ENCODE peak calls at places on chromosomes 7 and 10, in five cellular contexts. V is neural progenitor cell, X is fibroblast of lung, C is heart left ventricle, Y is thoracic aorta. K is an unnamed sample.

GRCh38 chr10:115050375-115050960 is 42.7 kb upstream of the ATRNL1 start:
- DNase-seq in C (no peak), Y (no peak), V (no peak), X (no peak), K (no peak)

GRCh38 chr7:21580073-21580521 is 37.3 kb downstream of the DNAH11 start:
- DNase-seq in C (no peak), X (peak), Y (no peak), V (no peak), K (peak)

GRCh38 chr10:75083972-75084833 is 27.3 kb upstream of the SAMD8 start:
- DNase-seq in X (no peak), Y (no peak), C (no peak), V (no peak), K (no peak)

GRCh38 chr10:95303535-95303934 is 12.7 kb upstream of the PDLIM1 start:
- DNase-seq in Y (no peak), V (no peak), C (no peak), X (peak), K (no peak)

GRCh38 chr10:34698979-34699378 is 116.1 kb downstream of the PARD3 start:
- DNase-seq in C (no peak), V (no peak), Y (peak), X (peak), K (no peak)

GRCh38 chr10:123757853-123758252 is 91.7 kb downstream of the GPR26 start:
- DNase-seq in Y (no peak), V (no peak), C (no peak), X (no peak), K (no peak)

GRCh38 chr7:115352375-115352774 is 430.5 kb downstream of the MDFIC start:
- DNase-seq in X (peak), V (no peak), Y (no peak), C (no peak), K (peak)

GRCh38 chr7:48611993-48612392 is 312.4 kb upstream of the CDC14C start:
- DNase-seq in Y (no peak), C (no peak), X (peak), V (no peak), K (no peak)

GRCh38 chr10:10910634-10911033 is 107.0 kb upstream of the CELF2 start:
- DNase-seq in V (no peak), C (no peak), Y (no peak), X (peak), K (no peak)

GRCh38 chr10:84214612-84215235 is 10.6 kb downstream of the LRIT2 start:
- DNase-seq in C (no peak), V (peak), X (no peak), Y (no peak), K (no peak)

GRCh38 chr10:29969255-29970011 is 90.0 kb downstream of the JCAD start:
- DNase-seq in X (no peak), Y (no peak), V (no peak), C (no peak), K (no peak)

GRCh38 chr10:36094091-36094490 is 452.0 kb upstream of the FZD8 start:
- DNase-seq in V (no peak), C (no peak), X (peak), Y (no peak), K (no peak)

GRCh38 chr10:101091546-101092290 is 29.9 kb downstream of the KAZALD1 start:
- DNase-seq in C (no peak), V (no peak), Y (no peak), X (no peak), K (no peak)

GRCh38 chr10:68813554-68813953 is 13.8 kb upstream of the STOX1 start:
- DNase-seq in V (peak), X (no peak), C (no peak), Y (no peak), K (no peak)

GRCh38 chr10:71515531-71516172 is 118.9 kb downstream of the CDH23 start:
- DNase-seq in C (no peak), V (no peak), X (no peak), Y (no peak), K (no peak)

GRCh38 chr7:148575640-148576411 is 14.7 kb upstream of the C7orf33 start:
- DNase-seq in C (peak), X (peak), V (peak), Y (peak), K (peak)

GRCh38 chr7:127534636-127535035 is 50.8 kb downstream of the GCC1 start:
- DNase-seq in Y (no peak), X (no peak), V (peak), C (no peak), K (no peak)

GRCh38 chr10:60735244-60735643 is 43.0 kb upstream of the CDK1 start:
- DNase-seq in Y (no peak), C (no peak), X (no peak), V (no peak), K (no peak)

GRCh38 chr7:128879939-128880746 is 17.5 kb downstream of the ATP6V1F start:
- DNase-seq in V (peak), X (peak), Y (no peak), C (peak), K (no peak)

GRCh38 chr7:147804032-147804431 is 786.5 kb upstream of the C7orf33 start:
- DNase-seq in V (no peak), Y (no peak), C (no peak), X (no peak), K (no peak)

GRCh38 chr10:84008878-84009277 is 130.4 kb upstream of the GHITM start:
- DNase-seq in Y (no peak), X (no peak), V (peak), C (no peak), K (no peak)

GRCh38 chr10:107623292-107623691 is 458.8 kb upstream of the SORCS1 start:
- DNase-seq in Y (no peak), V (no peak), C (no peak), X (no peak), K (no peak)

GRCh38 chr7:121689749-121690148 is 183.2 kb upstream of the PTPRZ1 start:
- DNase-seq in V (no peak), Y (no peak), C (no peak), X (no peak), K (no peak)

GRCh38 chr7:26199301-26200112 is 1.0 kb downstream of the HNRNPA2B1 start:
- DNase-seq in V (peak), Y (no peak), X (peak), C (peak), K (no peak)

GRCh38 chr10:43372751-43373445 is 1.5 kb downstream of the FXYD4 start:
- DNase-seq in C (no peak), Y (no peak), V (peak), X (no peak), K (no peak)

GRCh38 chr7:136588216-136588615 is 280.2 kb upstream of the CHRM2 start:
- DNase-seq in C (no peak), X (peak), Y (no peak), V (no peak), K (no peak)

GRCh38 chr7:30162622-30163124 is 27.9 kb downstream of the MTURN start:
- DNase-seq in C (no peak), V (peak), X (peak), Y (no peak), K (no peak)

GRCh38 chr10:99387071-99387470 is 43.4 kb downstream of the GOT1 start:
- DNase-seq in V (no peak), X (no peak), Y (no peak), C (no peak), K (no peak)

GRCh38 chr7:151514461-151515396 is 5.0 kb downstream of the RHEB start:
- DNase-seq in Y (no peak), V (no peak), X (no peak), C (no peak), K (no peak)

DNA sequence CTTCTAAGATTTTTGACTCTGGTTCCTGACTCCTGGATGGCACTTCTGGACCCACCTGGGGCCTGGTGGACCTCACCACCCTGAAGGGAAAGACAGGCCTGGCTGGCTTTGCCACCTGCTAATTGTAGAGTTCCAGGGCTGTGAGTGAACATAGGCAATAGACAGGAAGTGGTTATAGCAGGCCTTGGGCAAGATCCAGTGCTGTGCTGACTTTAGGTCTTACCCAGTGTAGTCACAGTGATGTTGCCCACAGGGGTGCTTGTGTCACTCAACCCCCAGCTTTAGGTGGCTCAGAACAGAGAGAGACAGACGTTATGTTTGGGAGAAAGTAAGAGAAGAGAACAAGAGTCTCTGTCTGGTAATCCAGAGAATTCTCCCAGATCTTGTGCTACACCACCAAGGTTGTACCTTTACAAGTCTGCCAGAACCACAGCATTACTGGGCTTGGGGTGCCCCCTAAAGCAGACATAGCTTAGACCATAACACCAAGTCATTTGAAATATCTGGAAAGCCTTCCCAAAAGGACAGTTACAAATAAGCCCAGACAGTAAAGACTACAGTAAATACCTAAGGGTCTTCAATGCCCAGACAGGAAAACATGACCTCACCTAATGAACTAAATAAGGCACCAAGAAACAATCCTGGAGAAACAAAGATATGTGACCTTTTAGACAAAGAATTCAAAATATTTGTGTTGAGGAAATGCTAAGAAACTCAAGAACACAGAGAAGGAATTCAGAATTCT is 303.4 kb downstream of the PCLO start:
- DNase-seq in V (no peak), C (no peak), X (peak), Y (no peak), K (no peak)
- TF ChIP-seq CTCF in V (no peak), C (no peak), X (no peak), Y (no peak), K (no peak)

GRCh38 chr10:1172256-1172975 is 116.2 kb downstream of the WDR37 start:
- DNase-seq in Y (no peak), X (no peak), C (no peak), V (no peak), K (no peak)
- H3K4me3 ChIP-seq in Y (no peak), X (no peak), C (no peak), V (no peak), K (no peak)

GRCh38 chr7:28725045-28725630 is 233.0 kb downstream of the TRIL start:
- DNase-seq in C (no peak), Y (no peak), X (no peak), V (no peak), K (no peak)

GRCh38 chr7:28726563-28726962 is 231.6 kb downstream of the TRIL start:
- DNase-seq in V (peak), X (no peak), Y (no peak), C (no peak), K (no peak)

GRCh38 chr7:28724563-28724962 is 233.6 kb downstream of the TRIL start:
- DNase-seq in X (no peak), V (no peak), Y (no peak), C (no peak), K (no peak)

GRCh38 chr7:28723336-28723735 is 234.8 kb downstream of the TRIL start:
- DNase-seq in V (peak), C (no peak), X (no peak), Y (no peak), K (no peak)

GRCh38 chr7:28725911-28726310 is 232.2 kb downstream of the TRIL start:
- DNase-seq in Y (no peak), C (no peak), V (no peak), X (peak), K (no peak)
- H3K27ac ChIP-seq in Y (no peak), C (no peak), V (no peak), X (no peak), K (no peak)

GRCh38 chr7:83976302-83976701 is 218.3 kb downstream of the SEMA3A start:
- DNase-seq in V (peak), C (no peak), Y (no peak), X (peak), K (no peak)
- TF ChIP-seq CTCF in V (peak), C (peak), Y (peak), X (peak), K (peak)

GRCh38 chr7:139830292-139830691 is 1.2 kb downstream of the TBXAS1 start:
- DNase-seq in C (no peak), X (peak), Y (no peak), V (no peak), K (no peak)

GRCh38 chr7:139829654-139830130 is 628 bp downstream of the TBXAS1 start:
- DNase-seq in X (peak), V (no peak), C (no peak), Y (no peak), K (no peak)

GRCh38 chr7:139830779-139831498 is 1.9 kb downstream of the TBXAS1 start:
- DNase-seq in C (no peak), X (no peak), Y (no peak), V (no peak), K (no peak)

GRCh38 chr7:139828446-139828845 is 618 bp upstream of the TBXAS1 start:
- DNase-seq in X (no peak), C (no peak), Y (no peak), V (no peak), K (no peak)

GRCh38 chr7:139828880-139829653 is at the start of gene TBXAS1:
- DNase-seq in V (no peak), Y (no peak), C (peak), X (no peak), K (no peak)
- H3K4me3 ChIP-seq in V (no peak), Y (peak), C (peak), X (no peak), K (peak)

GRCh38 chr7:74138945-74139843 is 35.0 kb upstream of the EIF4H start:
- DNase-seq in V (peak), C (peak), Y (no peak), X (no peak), K (no peak)

GRCh38 chr7:74138334-74138867 is 35.8 kb upstream of the EIF4H start:
- DNase-seq in X (no peak), V (peak), C (no peak), Y (no peak), K (no peak)

GRCh38 chr7:74130518-74130917 is 43.6 kb upstream of the EIF4H start:
- DNase-seq in Y (no peak), X (no peak), C (no peak), V (no peak), K (no peak)

GRCh38 chr7:74134117-74134539 is 40.0 kb upstream of the EIF4H start:
- DNase-seq in Y (no peak), C (no peak), V (no peak), X (peak), K (no peak)
- H3K27ac ChIP-seq in Y (no peak), C (no peak), V (no peak), X (no peak), K (no peak)

K was measured in AG04450.